ENCODE peak calls at places on chromosomes 12 and 14, in ten cellular contexts. P is foreskin fibroblast, G is A549, Y is GM13977, X is fibroblast of the aortic adventitia, I is GM12865, Z is Peyer's patch, J is body of pancreas, S is cardiac fibroblast, K is breast epithelium. O is an unnamed sample.

GRCh38 chr12:107318804-107319535 is 225.6 kb upstream of the CRY1 start:
- DNase-seq in S (peak; percentile 68), K (no peak), Z (peak; percentile 48), P (no peak), I (no peak), G (peak; percentile 66), Y (peak; percentile 36), X (peak; percentile 63), J (peak; percentile 37), O (peak; percentile 38)

GRCh38 chr12:39671898-39672875 is 52.6 kb upstream of the ABCD2 start:
- DNase-seq in G (no peak), Z (no peak), K (no peak), X (no peak), I (peak; percentile 8), P (no peak), Y (no peak), S (no peak), J (no peak), O (no peak)

GRCh38 chr14:37172936-37173613 is 669 bp upstream of the SLC25A21 start:
- DNase-seq in J (no peak), Z (no peak), K (no peak), I (no peak), P (no peak), Y (no peak), S (no peak), G (no peak), X (no peak), O (no peak)

GRCh38 chr12:15599266-15600037 is 189.7 kb downstream of the EPS8 start:
- DNase-seq in I (no peak), J (no peak), Y (no peak), K (no peak), Z (no peak), X (peak; percentile 99), P (peak; percentile 78), S (peak; percentile 92), G (peak; percentile 14), O (no peak)

GRCh38 chr14:24309538-24310386 is at the start of gene LTB4R2:
- DNase-seq in Y (no peak), S (no peak), K (no peak), I (no peak), G (no peak), X (no peak), Z (no peak), J (no peak), P (no peak), O (no peak)

GRCh38 chr12:50257226-50258166 is 25.8 kb downstream of the LIMA1 start:
- DNase-seq in Y (no peak), P (peak; percentile 44), K (no peak), G (peak; percentile 44), Z (no peak), X (peak; percentile 61), I (peak; percentile 18), S (peak; percentile 59), J (peak; percentile 29), O (no peak)

GRCh38 chr12:103868215-103868614 is 27.2 kb upstream of the NT5DC3 start:
- DNase-seq in G (no peak), X (peak; percentile 14), J (no peak), S (no peak), Y (no peak), K (no peak), P (no peak), Z (no peak), I (no peak), O (no peak)

GRCh38 chr12:131979606-131980005 is 29.9 kb downstream of the EP400 start:
- DNase-seq in P (no peak), Y (no peak), S (no peak), K (no peak), J (no peak), Z (peak; percentile 27), X (no peak), I (no peak), G (no peak), O (no peak)

DNA sequence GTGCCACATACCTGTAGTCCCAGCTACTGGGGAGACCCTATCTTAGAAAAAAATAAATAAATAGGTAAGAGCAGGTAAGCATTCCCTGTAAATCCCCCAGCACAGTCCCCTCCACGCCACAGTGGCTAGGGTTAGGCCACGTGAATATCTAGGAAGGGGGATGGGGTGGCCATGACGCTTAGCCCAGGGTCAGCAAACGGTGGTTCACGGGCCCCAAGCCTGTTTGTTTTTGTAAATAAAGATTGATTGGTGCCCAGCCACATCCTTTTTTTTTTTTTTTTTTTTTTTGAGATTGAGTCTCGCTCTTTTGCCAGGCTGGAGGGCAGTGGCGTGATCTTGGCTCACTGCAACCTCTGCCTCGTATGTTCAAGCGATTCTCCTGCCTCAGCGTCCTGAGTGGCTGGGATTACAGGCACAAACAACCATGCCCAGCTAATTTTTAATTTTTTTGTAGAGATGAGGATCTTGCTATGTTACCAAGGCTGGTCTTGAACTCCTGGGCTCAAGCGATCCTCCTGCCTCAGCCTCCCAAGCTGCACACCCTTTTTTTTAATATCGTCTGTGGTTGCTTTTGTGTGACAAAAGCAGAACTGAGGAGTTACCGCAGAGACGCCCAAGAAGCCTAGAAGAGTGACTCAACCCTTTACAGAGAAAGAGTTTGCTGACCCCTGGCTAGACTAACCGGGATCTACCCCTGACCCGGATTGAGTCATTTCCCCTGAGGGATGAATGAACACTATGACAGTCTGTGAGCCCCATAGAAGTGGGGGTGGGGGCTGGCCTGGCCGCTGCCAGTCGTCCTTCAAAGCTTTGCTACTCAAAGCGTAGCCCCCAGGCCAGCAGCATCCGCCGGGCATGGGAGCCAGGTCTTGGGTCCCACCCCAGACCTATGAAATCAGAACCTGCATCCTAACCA is 113.7 kb upstream of the NCOR2 start:
- DNase-seq in K (no peak), G (peak; percentile 95), Z (no peak), Y (peak; percentile 84), X (peak; percentile 65), P (peak; percentile 94), J (no peak), S (peak; percentile 98), I (peak; percentile 83), O (peak; percentile 76)
- TF ChIP-seq CTCF in K (peak; percentile 16), G (peak; percentile 44), Z (peak; percentile 16), Y (peak; percentile 35), X (peak; percentile 25), P (peak; percentile 17), J (no peak), S (peak; percentile 39), I (peak; percentile 32), O (no peak)

DNA sequence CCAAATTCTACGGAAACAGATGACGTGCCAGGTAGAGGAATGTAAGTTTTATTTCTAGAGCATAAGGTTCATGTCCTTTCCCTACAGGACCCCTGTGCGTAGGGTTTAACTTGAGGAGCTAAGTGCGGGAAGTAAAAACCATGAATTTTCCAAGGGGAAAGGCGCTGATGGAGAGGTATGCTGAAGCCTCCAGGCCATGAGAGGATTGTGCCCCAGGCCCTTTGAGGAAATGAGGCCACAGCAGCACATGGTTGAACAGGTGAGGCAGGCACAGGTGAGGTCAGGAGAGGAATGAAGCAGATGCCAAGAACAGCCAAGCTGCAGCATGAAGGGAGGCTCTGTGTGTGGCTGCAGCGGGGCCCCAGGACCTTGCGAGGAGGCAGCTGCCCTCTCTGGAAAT is 14.7 kb downstream of the ESRRB start:
- DNase-seq in K (no peak), X (no peak), S (no peak), J (no peak), I (no peak), G (no peak), Y (no peak), Z (no peak), P (no peak), O (no peak)
- TF ChIP-seq CTCF in K (no peak), X (no peak), S (no peak), J (no peak), I (no peak), G (no peak), Y (no peak), Z (no peak), P (no peak), O (no peak)

GRCh38 chr14:103332143-103332919 is 1.7 kb upstream of the EIF5 start:
- DNase-seq in J (no peak), K (no peak), P (no peak), G (peak; percentile 29), I (peak; percentile 53), Y (no peak), X (no peak), S (no peak), Z (peak; percentile 46), O (no peak)

GRCh38 chr14:103334644-103335603 is 887 bp downstream of the EIF5 start:
- DNase-seq in K (peak; percentile 57), S (peak; percentile 63), Z (peak; percentile 89), I (peak; percentile 67), X (peak; percentile 63), P (peak; percentile 82), Y (peak; percentile 80), J (peak; percentile 77), G (peak; percentile 37), O (peak; percentile 77)

GRCh38 chr14:103336191-103336590 is 2.2 kb downstream of the EIF5 start:
- DNase-seq in J (no peak), S (no peak), I (no peak), Z (no peak), G (no peak), X (no peak), K (no peak), P (no peak), Y (no peak), O (no peak)

GRCh38 chr14:103330536-103330935 is 3.5 kb upstream of the EIF5 start:
- DNase-seq in Y (no peak), P (no peak), J (no peak), K (no peak), X (no peak), Z (no peak), S (no peak), I (no peak), G (no peak), O (no peak)

GRCh38 chr14:103333754-103334643 is at the start of gene EIF5:
- DNase-seq in X (peak; percentile 99), I (peak; percentile 99), Y (peak; percentile 98), J (peak; percentile 100), G (peak; percentile 99), Z (peak; percentile 99), S (peak; percentile 99), K (peak; percentile 99), P (peak; percentile 99), O (peak; percentile 98)
- TF ChIP-seq CTCF in X (peak; percentile 38), I (peak; percentile 29), Y (no peak), J (peak; percentile 14), G (no peak), Z (peak; percentile 13), S (peak; percentile 31), K (peak; percentile 70), P (no peak), O (no peak)

DNA sequence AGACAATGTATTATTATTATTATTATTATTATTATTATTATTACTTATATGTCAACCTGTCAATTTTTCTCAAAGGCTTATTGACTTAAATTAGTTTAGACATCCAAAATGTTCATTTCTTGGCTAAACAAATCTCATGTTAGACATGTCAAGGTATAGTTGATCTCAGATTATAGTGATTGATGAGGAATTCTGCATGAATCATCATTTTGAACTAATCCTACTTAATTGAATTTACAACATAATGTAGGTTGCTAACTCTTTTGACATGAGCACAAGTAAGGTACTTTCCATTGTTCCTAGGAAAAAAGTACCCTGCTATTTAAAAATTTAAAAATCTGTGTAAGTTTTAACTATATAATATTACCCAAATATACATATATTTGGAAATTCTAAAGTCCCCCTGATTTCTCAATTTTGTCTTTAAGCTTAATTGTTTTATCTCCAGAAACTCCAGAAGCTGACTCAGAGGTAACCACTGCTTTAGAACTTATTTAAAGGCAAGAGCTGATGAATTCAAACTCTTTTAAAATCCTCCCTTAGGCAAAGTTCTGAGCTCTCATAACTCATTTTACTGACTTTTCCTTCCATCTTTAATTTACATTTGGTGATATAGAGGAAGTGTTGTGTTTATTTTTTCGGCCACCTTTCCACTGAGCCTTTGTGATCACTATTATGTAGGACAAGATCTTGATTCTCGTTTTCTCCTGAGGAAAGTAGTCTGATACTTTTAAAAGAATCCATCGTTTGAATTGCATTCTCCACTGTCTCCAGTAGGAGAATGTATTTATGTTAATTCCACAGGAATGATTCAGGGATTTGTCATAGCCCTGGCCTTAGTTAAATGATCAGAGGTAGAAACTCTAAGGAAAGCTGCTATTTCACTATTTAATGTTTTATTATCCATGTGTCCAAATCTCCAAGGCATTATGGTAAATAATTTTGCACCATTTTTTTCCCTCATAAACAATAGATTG is 1304.5 kb downstream of the AACS start:
- DNase-seq in S (peak; percentile 78), I (no peak), Z (no peak), X (peak; percentile 77), P (peak; percentile 7), J (no peak), Y (no peak), G (no peak), K (no peak), O (no peak)
- TF ChIP-seq CTCF in S (peak; percentile 26), I (no peak), Z (no peak), X (peak; percentile 42), P (no peak), J (no peak), Y (no peak), G (no peak), K (no peak), O (no peak)

O was measured in GM20000.